ENCODE peak calls at places on chromosomes 13 and 19, in nine cellular contexts. One of them, this sample, is unnamed.

GRCh38 chr19:1468274-1469199 is 10.5 kb downstream of the C19orf25 start:
- ATAC-seq in A549: peak; percentile 63
- ATAC-seq in heart right ventricle: no peak
- ATAC-seq in right cardiac atrium: no peak
- ATAC-seq in aorta: no peak
- ATAC-seq in naive thymus-derived CD4-positive, alpha-beta T cell: no peak
- ATAC-seq in RWPE2: no peak
- ATAC-seq in IMR-90: peak; percentile 27
- ATAC-seq in lower lobe of right lung: no peak
- ATAC-seq in this sample: no peak

GRCh38 chr13:22517544-22517943 is 663.2 kb upstream of the SGCG start:
- ATAC-seq in A549: no peak
- ATAC-seq in heart right ventricle: no peak
- ATAC-seq in right cardiac atrium: no peak
- ATAC-seq in aorta: no peak
- ATAC-seq in naive thymus-derived CD4-positive, alpha-beta T cell: no peak
- ATAC-seq in RWPE2: no peak
- ATAC-seq in IMR-90: no peak
- ATAC-seq in lower lobe of right lung: peak; percentile 76
- ATAC-seq in this sample: no peak

GRCh38 chr19:751501-752341 is 809 bp downstream of the MISP start:
- ATAC-seq in A549: peak; percentile 74
- ATAC-seq in heart right ventricle: no peak
- ATAC-seq in right cardiac atrium: peak; percentile 28
- ATAC-seq in aorta: no peak
- ATAC-seq in naive thymus-derived CD4-positive, alpha-beta T cell: peak; percentile 52
- ATAC-seq in RWPE2: peak; percentile 74
- ATAC-seq in IMR-90: peak; percentile 92
- ATAC-seq in lower lobe of right lung: peak; percentile 66
- ATAC-seq in this sample: peak; percentile 29

GRCh38 chr19:9913237-9914000 is 22.9 kb downstream of the OLFM2 start:
- ATAC-seq in A549: peak; percentile 58
- ATAC-seq in heart right ventricle: no peak
- ATAC-seq in right cardiac atrium: peak; percentile 4
- ATAC-seq in aorta: no peak
- ATAC-seq in naive thymus-derived CD4-positive, alpha-beta T cell: no peak
- ATAC-seq in RWPE2: no peak
- ATAC-seq in IMR-90: peak; percentile 22
- ATAC-seq in lower lobe of right lung: no peak
- ATAC-seq in this sample: no peak

GRCh38 chr13:31908696-31909386 is 122.7 kb upstream of the FRY start:
- ATAC-seq in A549: no peak
- ATAC-seq in heart right ventricle: no peak
- ATAC-seq in right cardiac atrium: peak; percentile 42
- ATAC-seq in aorta: no peak
- ATAC-seq in naive thymus-derived CD4-positive, alpha-beta T cell: peak; percentile 42
- ATAC-seq in RWPE2: no peak
- ATAC-seq in IMR-90: no peak
- ATAC-seq in lower lobe of right lung: peak; percentile 40
- ATAC-seq in this sample: no peak

GRCh38 chr13:61148691-61149332 is 266.8 kb downstream of the PCDH20 start:
- ATAC-seq in A549: no peak
- ATAC-seq in heart right ventricle: no peak
- ATAC-seq in right cardiac atrium: peak; percentile 69
- ATAC-seq in aorta: no peak
- ATAC-seq in naive thymus-derived CD4-positive, alpha-beta T cell: no peak
- ATAC-seq in RWPE2: no peak
- ATAC-seq in IMR-90: no peak
- ATAC-seq in lower lobe of right lung: no peak
- ATAC-seq in this sample: no peak

GRCh38 chr19:46369817-46370216 is 22.9 kb downstream of the PPP5C start:
- ATAC-seq in A549: no peak
- ATAC-seq in heart right ventricle: no peak
- ATAC-seq in right cardiac atrium: no peak
- ATAC-seq in aorta: no peak
- ATAC-seq in naive thymus-derived CD4-positive, alpha-beta T cell: no peak
- ATAC-seq in RWPE2: no peak
- ATAC-seq in IMR-90: no peak
- ATAC-seq in lower lobe of right lung: no peak
- ATAC-seq in this sample: no peak

GRCh38 chr13:80778302-80778701 is 437.4 kb upstream of the SPRY2 start:
- ATAC-seq in A549: no peak
- ATAC-seq in heart right ventricle: no peak
- ATAC-seq in right cardiac atrium: no peak
- ATAC-seq in aorta: no peak
- ATAC-seq in naive thymus-derived CD4-positive, alpha-beta T cell: no peak
- ATAC-seq in RWPE2: peak; percentile 69
- ATAC-seq in IMR-90: no peak
- ATAC-seq in lower lobe of right lung: no peak
- ATAC-seq in this sample: no peak

GRCh38 chr19:7808108-7808507 is 21.9 kb upstream of the EVI5L start:
- ATAC-seq in A549: no peak
- ATAC-seq in heart right ventricle: no peak
- ATAC-seq in right cardiac atrium: no peak
- ATAC-seq in aorta: no peak
- ATAC-seq in naive thymus-derived CD4-positive, alpha-beta T cell: no peak
- ATAC-seq in RWPE2: no peak
- ATAC-seq in IMR-90: no peak
- ATAC-seq in lower lobe of right lung: no peak
- ATAC-seq in this sample: no peak

GRCh38 chr13:75415720-75416119 is 66.2 kb downstream of the TBC1D4 start:
- ATAC-seq in A549: no peak
- ATAC-seq in heart right ventricle: no peak
- ATAC-seq in right cardiac atrium: no peak
- ATAC-seq in aorta: peak; percentile 69
- ATAC-seq in naive thymus-derived CD4-positive, alpha-beta T cell: no peak
- ATAC-seq in RWPE2: peak; percentile 51
- ATAC-seq in IMR-90: peak; percentile 73
- ATAC-seq in lower lobe of right lung: no peak
- ATAC-seq in this sample: peak; percentile 64

GRCh38 chr13:49754146-49754545 is 38.3 kb downstream of the KPNA3 start:
- ATAC-seq in A549: no peak
- ATAC-seq in heart right ventricle: no peak
- ATAC-seq in right cardiac atrium: no peak
- ATAC-seq in aorta: no peak
- ATAC-seq in naive thymus-derived CD4-positive, alpha-beta T cell: no peak
- ATAC-seq in RWPE2: no peak
- ATAC-seq in IMR-90: no peak
- ATAC-seq in lower lobe of right lung: no peak
- ATAC-seq in this sample: no peak

GRCh38 chr19:16376649-16377048 is 52.0 kb downstream of the KLF2 start:
- ATAC-seq in A549: peak; percentile 92
- ATAC-seq in heart right ventricle: peak; percentile 4
- ATAC-seq in right cardiac atrium: no peak
- ATAC-seq in aorta: no peak
- ATAC-seq in naive thymus-derived CD4-positive, alpha-beta T cell: peak; percentile 49
- ATAC-seq in RWPE2: peak; percentile 56
- ATAC-seq in IMR-90: no peak
- ATAC-seq in lower lobe of right lung: peak; percentile 6
- ATAC-seq in this sample: no peak

GRCh38 chr13:48588120-48588519 is 55.2 kb upstream of the RCBTB2 start:
- ATAC-seq in A549: no peak
- ATAC-seq in heart right ventricle: no peak
- ATAC-seq in right cardiac atrium: no peak
- ATAC-seq in aorta: no peak
- ATAC-seq in naive thymus-derived CD4-positive, alpha-beta T cell: no peak
- ATAC-seq in RWPE2: no peak
- ATAC-seq in IMR-90: no peak
- ATAC-seq in lower lobe of right lung: no peak
- ATAC-seq in this sample: no peak

GRCh38 chr19:45884682-45885555 is 1.0 kb downstream of the IRF2BP1 start:
- ATAC-seq in A549: no peak
- ATAC-seq in heart right ventricle: peak; percentile 34
- ATAC-seq in right cardiac atrium: no peak
- ATAC-seq in aorta: no peak
- ATAC-seq in naive thymus-derived CD4-positive, alpha-beta T cell: no peak
- ATAC-seq in RWPE2: no peak
- ATAC-seq in IMR-90: no peak
- ATAC-seq in lower lobe of right lung: no peak
- ATAC-seq in this sample: no peak

GRCh38 chr19:43534305-43534612 is 1.3 kb downstream of the ZNF575 start:
- ATAC-seq in A549: no peak
- ATAC-seq in heart right ventricle: no peak
- ATAC-seq in right cardiac atrium: no peak
- ATAC-seq in aorta: no peak
- ATAC-seq in naive thymus-derived CD4-positive, alpha-beta T cell: no peak
- ATAC-seq in RWPE2: no peak
- ATAC-seq in IMR-90: no peak
- ATAC-seq in lower lobe of right lung: no peak
- ATAC-seq in this sample: no peak
- H3K27ac ChIP-seq in A549: peak overlapping the region; percentile 93
- H3K27ac ChIP-seq in heart right ventricle: peak overlapping the region; percentile 87
- H3K27ac ChIP-seq in right cardiac atrium: peak overlapping the region; percentile 1
- H3K27ac ChIP-seq in aorta: peak overlapping the region; percentile 8
- H3K27ac ChIP-seq in naive thymus-derived CD4-positive, alpha-beta T cell: peak overlapping the region; percentile 68
- H3K27ac ChIP-seq in RWPE2: peak overlapping the region; percentile 81
- H3K27ac ChIP-seq in IMR-90: no peak overlapping the region
- H3K27ac ChIP-seq in lower lobe of right lung: peak overlapping the region; percentile 89
- H3K27ac ChIP-seq in this sample: peak overlapping the region; percentile 96

GRCh38 chr13:36904219-36904618 is 15.8 kb downstream of the SMAD9 start:
- ATAC-seq in A549: no peak
- ATAC-seq in heart right ventricle: no peak
- ATAC-seq in right cardiac atrium: no peak
- ATAC-seq in aorta: no peak
- ATAC-seq in naive thymus-derived CD4-positive, alpha-beta T cell: no peak
- ATAC-seq in RWPE2: no peak
- ATAC-seq in IMR-90: no peak
- ATAC-seq in lower lobe of right lung: no peak
- ATAC-seq in this sample: no peak
- H3K27ac ChIP-seq in A549: no peak overlapping the region
- H3K27ac ChIP-seq in heart right ventricle: no peak overlapping the region
- H3K27ac ChIP-seq in right cardiac atrium: no peak overlapping the region
- H3K27ac ChIP-seq in aorta: no peak overlapping the region
- H3K27ac ChIP-seq in naive thymus-derived CD4-positive, alpha-beta T cell: no peak overlapping the region
- H3K27ac ChIP-seq in RWPE2: no peak overlapping the region
- H3K27ac ChIP-seq in IMR-90: no peak overlapping the region
- H3K27ac ChIP-seq in lower lobe of right lung: no peak overlapping the region
- H3K27ac ChIP-seq in this sample: no peak overlapping the region

GRCh38 chr19:44741841-44742352 is 6.6 kb upstream of the BCL3 start:
- ATAC-seq in A549: peak; percentile 62
- ATAC-seq in heart right ventricle: peak; percentile 97
- ATAC-seq in right cardiac atrium: peak; percentile 96
- ATAC-seq in aorta: peak; percentile 96
- ATAC-seq in naive thymus-derived CD4-positive, alpha-beta T cell: peak; percentile 83
- ATAC-seq in RWPE2: peak; percentile 81
- ATAC-seq in IMR-90: peak; percentile 90
- ATAC-seq in lower lobe of right lung: peak; percentile 95
- ATAC-seq in this sample: peak; percentile 99
- H3K27ac ChIP-seq in A549: peak overlapping the region; percentile 92
- H3K27ac ChIP-seq in heart right ventricle: peak overlapping the region; percentile 100
- H3K27ac ChIP-seq in right cardiac atrium: peak overlapping the region; percentile 75
- H3K27ac ChIP-seq in aorta: no peak overlapping the region
- H3K27ac ChIP-seq in naive thymus-derived CD4-positive, alpha-beta T cell: no peak overlapping the region
- H3K27ac ChIP-seq in RWPE2: peak overlapping the region; percentile 96
- H3K27ac ChIP-seq in IMR-90: peak overlapping the region; percentile 88
- H3K27ac ChIP-seq in lower lobe of right lung: peak overlapping the region; percentile 86
- H3K27ac ChIP-seq in this sample: peak overlapping the region; percentile 91

DNA sequence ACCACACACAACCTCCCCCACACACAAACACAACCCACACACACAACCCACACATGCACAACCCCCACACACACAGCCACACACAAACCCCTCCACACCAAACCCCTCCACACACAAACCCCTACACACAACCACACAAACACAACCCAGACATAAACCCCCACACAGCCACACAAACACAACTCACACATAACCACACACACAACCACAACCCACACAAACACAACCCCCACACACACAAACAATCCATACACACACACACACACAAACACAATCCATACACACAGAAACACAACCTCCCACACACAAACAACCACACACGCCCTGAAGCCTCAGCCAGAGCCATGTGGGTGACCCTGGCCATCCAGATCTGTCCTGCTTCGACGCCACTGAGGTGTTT is 30.0 kb upstream of the ISYNA1 start:
- ATAC-seq in A549: no peak
- ATAC-seq in heart right ventricle: no peak
- ATAC-seq in right cardiac atrium: no peak
- ATAC-seq in aorta: no peak
- ATAC-seq in naive thymus-derived CD4-positive, alpha-beta T cell: no peak
- ATAC-seq in RWPE2: no peak
- ATAC-seq in IMR-90: no peak
- ATAC-seq in lower lobe of right lung: no peak
- ATAC-seq in this sample: no peak
- H3K27ac ChIP-seq in A549: peak overlapping the region; percentile 92
- H3K27ac ChIP-seq in heart right ventricle: no peak overlapping the region
- H3K27ac ChIP-seq in right cardiac atrium: no peak overlapping the region
- H3K27ac ChIP-seq in aorta: no peak overlapping the region
- H3K27ac ChIP-seq in naive thymus-derived CD4-positive, alpha-beta T cell: no peak overlapping the region
- H3K27ac ChIP-seq in RWPE2: no peak overlapping the region
- H3K27ac ChIP-seq in IMR-90: no peak overlapping the region
- H3K27ac ChIP-seq in lower lobe of right lung: no peak overlapping the region
- H3K27ac ChIP-seq in this sample: no peak overlapping the region

DNA sequence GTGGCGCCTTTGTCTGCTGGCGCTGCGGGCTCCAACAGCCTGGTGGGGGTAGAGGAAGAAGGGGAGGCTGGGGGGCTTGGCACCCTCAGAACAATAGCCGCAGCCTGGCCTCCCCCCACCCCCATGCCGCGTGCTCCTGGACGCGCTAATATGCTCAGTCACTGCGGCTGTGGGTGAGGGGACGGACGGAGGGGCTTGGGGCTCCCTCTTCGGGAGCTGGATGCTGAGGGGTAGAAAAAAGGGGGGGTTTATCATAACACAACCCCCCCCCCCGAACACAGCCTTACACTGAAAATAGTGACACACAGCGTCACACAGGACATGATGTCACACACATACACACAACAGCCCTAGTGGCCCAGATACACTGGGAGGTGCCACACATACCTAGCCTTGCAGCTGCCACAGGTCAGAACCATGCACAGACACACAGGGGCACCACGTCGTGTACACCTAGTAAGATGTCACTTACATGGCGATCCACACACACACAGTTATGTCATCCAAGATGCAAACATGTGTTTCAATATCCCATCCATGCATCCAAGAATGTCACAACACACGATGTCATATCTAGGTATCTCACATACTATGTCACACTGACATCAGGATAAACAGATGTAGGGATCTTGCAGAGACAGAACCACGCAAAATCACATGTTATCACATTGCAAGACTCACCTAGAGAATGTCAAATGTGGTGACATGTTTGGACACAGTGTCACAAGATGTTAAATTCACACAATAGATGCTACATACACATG is 760 bp downstream of the MAST1 start:
- ATAC-seq in A549: no peak
- ATAC-seq in heart right ventricle: no peak
- ATAC-seq in right cardiac atrium: no peak
- ATAC-seq in aorta: no peak
- ATAC-seq in naive thymus-derived CD4-positive, alpha-beta T cell: peak; percentile 33
- ATAC-seq in RWPE2: no peak
- ATAC-seq in IMR-90: no peak
- ATAC-seq in lower lobe of right lung: no peak
- ATAC-seq in this sample: no peak
- H3K27ac ChIP-seq in A549: peak overlapping the region; percentile 87
- H3K27ac ChIP-seq in heart right ventricle: no peak overlapping the region
- H3K27ac ChIP-seq in right cardiac atrium: no peak overlapping the region
- H3K27ac ChIP-seq in aorta: no peak overlapping the region
- H3K27ac ChIP-seq in naive thymus-derived CD4-positive, alpha-beta T cell: no peak overlapping the region
- H3K27ac ChIP-seq in RWPE2: no peak overlapping the region
- H3K27ac ChIP-seq in IMR-90: no peak overlapping the region
- H3K27ac ChIP-seq in lower lobe of right lung: no peak overlapping the region
- H3K27ac ChIP-seq in this sample: no peak overlapping the region

GRCh38 chr19:49816616-49817015 is 1.5 kb upstream of the MED25 start:
- ATAC-seq in A549: no peak
- ATAC-seq in heart right ventricle: no peak
- ATAC-seq in right cardiac atrium: no peak
- ATAC-seq in aorta: no peak
- ATAC-seq in naive thymus-derived CD4-positive, alpha-beta T cell: no peak
- ATAC-seq in RWPE2: no peak
- ATAC-seq in IMR-90: no peak
- ATAC-seq in lower lobe of right lung: no peak
- ATAC-seq in this sample: no peak
- H3K27ac ChIP-seq in A549: peak overlapping the region; percentile 95
- H3K27ac ChIP-seq in heart right ventricle: peak overlapping the region; percentile 96
- H3K27ac ChIP-seq in right cardiac atrium: peak overlapping the region; percentile 57
- H3K27ac ChIP-seq in aorta: no peak overlapping the region
- H3K27ac ChIP-seq in naive thymus-derived CD4-positive, alpha-beta T cell: peak overlapping the region; percentile 88
- H3K27ac ChIP-seq in RWPE2: no peak overlapping the region
- H3K27ac ChIP-seq in IMR-90: peak overlapping the region; percentile 38
- H3K27ac ChIP-seq in lower lobe of right lung: peak overlapping the region; percentile 96
- H3K27ac ChIP-seq in this sample: peak overlapping the region; percentile 40